ENCODE peak calls at places on chromosomes 11 and 22, in seven cellular contexts. P is AG04450, D is choroid plexus epithelial cell, U is adrenal gland, R is type B pancreatic cell, K is neural crest cell, O is AG09319. N is an unnamed sample.

GRCh38 chr22:32053165-32053755 is 10.2 kb downstream of the SLC5A1 start:
- DNase-seq in K (no peak), O (no peak), U (no peak), P (no peak), D (no peak), R (no peak), N (no peak)

GRCh38 chr11:109641549-109641948 is 219.6 kb downstream of the C11orf87 start:
- DNase-seq in D (peak; percentile 59), P (peak; percentile 1), O (no peak), U (no peak), R (no peak), K (peak; percentile 32), N (peak; percentile 46)

GRCh38 chr11:1736447-1736992 is 13.9 kb downstream of the IFITM10 start:
- DNase-seq in D (no peak), U (peak; percentile 7), R (no peak), K (no peak), O (no peak), P (no peak), N (no peak)

GRCh38 chr11:63986932-63987513 is 785 bp downstream of the OTUB1 start:
- DNase-seq in R (no peak), P (no peak), O (no peak), K (no peak), D (no peak), U (no peak), N (no peak)

GRCh38 chr22:32245042-32245441 is 10.1 kb downstream of the SLC5A4 start:
- DNase-seq in P (no peak), D (no peak), U (no peak), R (no peak), O (no peak), K (no peak), N (no peak)

GRCh38 chr11:75563978-75564552 is 2.0 kb downstream of the SERPINH1 start:
- DNase-seq in R (peak; percentile 79), K (peak; percentile 59), U (peak; percentile 85), D (peak; percentile 93), P (peak; percentile 74), O (no peak), N (peak; percentile 74)

GRCh38 chr11:102994101-102994500 is 38.6 kb upstream of the MMP13 start:
- DNase-seq in K (no peak), R (no peak), U (no peak), O (no peak), D (no peak), P (no peak), N (no peak)

GRCh38 chr22:46070722-46071450 is 79.4 kb upstream of the PPARA start:
- DNase-seq in U (peak; percentile 53), K (no peak), P (no peak), R (no peak), O (no peak), D (peak; percentile 60), N (no peak)

GRCh38 chr11:132114185-132114584 is 743.8 kb downstream of the NTM start:
- DNase-seq in P (no peak), R (no peak), K (peak; percentile 26), U (peak; percentile 42), D (peak; percentile 23), O (no peak), N (peak; percentile 69)

GRCh38 chr11:7057641-7058040 is 31.2 kb upstream of the RBMXL2 start:
- DNase-seq in P (no peak), O (no peak), R (no peak), K (no peak), D (no peak), U (no peak), N (no peak)

GRCh38 chr11:105449100-105449734 is 160.7 kb upstream of the GRIA4 start:
- DNase-seq in D (no peak), U (no peak), O (no peak), K (no peak), R (no peak), P (no peak), N (no peak)

GRCh38 chr11:36041988-36042606 is 98.2 kb downstream of the LDLRAD3 start:
- DNase-seq in P (no peak), K (no peak), U (no peak), R (no peak), D (peak; percentile 48), O (no peak), N (no peak)

GRCh38 chr22:38296372-38296771 is 20.9 kb downstream of the CSNK1E start:
- DNase-seq in D (no peak), P (no peak), K (no peak), R (no peak), U (no peak), O (no peak), N (no peak)

GRCh38 chr11:111796696-111797095 is 30.5 kb upstream of the PPP2R1B start:
- DNase-seq in O (no peak), D (no peak), K (no peak), R (no peak), P (no peak), U (no peak), N (no peak)

GRCh38 chr22:17921871-17922821 is 102.2 kb downstream of the MICAL3 start:
- DNase-seq in K (no peak), R (no peak), D (no peak), P (no peak), O (no peak), U (no peak), N (no peak)

GRCh38 chr22:41915035-41915782 is at the start of gene SHISA8:
- DNase-seq in D (peak; percentile 48), U (peak; percentile 65), P (no peak), K (no peak), R (no peak), O (no peak), N (peak; percentile 64)

GRCh38 chr11:71385091-71385490 is 63.1 kb downstream of the DHCR7 start:
- DNase-seq in R (no peak), D (no peak), P (no peak), U (no peak), O (no peak), K (no peak), N (no peak)

GRCh38 chr22:36585841-36586240 is 56.9 kb upstream of the EIF3D start:
- DNase-seq in O (no peak), U (no peak), P (no peak), K (no peak), D (no peak), R (no peak), N (no peak)

GRCh38 chr11:44002191-44003093 is 45.3 kb upstream of the ACCSL start:
- DNase-seq in D (no peak), R (peak; percentile 52), P (no peak), U (no peak), O (no peak), K (no peak), N (no peak)

GRCh38 chr11:13667245-13667644 is 1.2 kb upstream of the FAR1 start:
- DNase-seq in U (no peak), R (no peak), P (no peak), K (no peak), D (peak; percentile 8), O (no peak), N (no peak)

GRCh38 chr11:13668957-13669521 is 571 bp downstream of the FAR1 start:
- DNase-seq in U (peak; percentile 52), D (peak; percentile 43), K (peak; percentile 19), R (no peak), P (no peak), O (no peak), N (peak; percentile 49)

GRCh38 chr11:13667795-13668101 is 720 bp upstream of the FAR1 start:
- DNase-seq in O (no peak), R (no peak), D (no peak), P (no peak), K (no peak), U (no peak), N (no peak)

GRCh38 chr11:13669544-13670488 is 1.3 kb downstream of the FAR1 start:
- DNase-seq in O (no peak), U (no peak), D (peak; percentile 30), P (no peak), K (no peak), R (no peak), N (no peak)

DNA sequence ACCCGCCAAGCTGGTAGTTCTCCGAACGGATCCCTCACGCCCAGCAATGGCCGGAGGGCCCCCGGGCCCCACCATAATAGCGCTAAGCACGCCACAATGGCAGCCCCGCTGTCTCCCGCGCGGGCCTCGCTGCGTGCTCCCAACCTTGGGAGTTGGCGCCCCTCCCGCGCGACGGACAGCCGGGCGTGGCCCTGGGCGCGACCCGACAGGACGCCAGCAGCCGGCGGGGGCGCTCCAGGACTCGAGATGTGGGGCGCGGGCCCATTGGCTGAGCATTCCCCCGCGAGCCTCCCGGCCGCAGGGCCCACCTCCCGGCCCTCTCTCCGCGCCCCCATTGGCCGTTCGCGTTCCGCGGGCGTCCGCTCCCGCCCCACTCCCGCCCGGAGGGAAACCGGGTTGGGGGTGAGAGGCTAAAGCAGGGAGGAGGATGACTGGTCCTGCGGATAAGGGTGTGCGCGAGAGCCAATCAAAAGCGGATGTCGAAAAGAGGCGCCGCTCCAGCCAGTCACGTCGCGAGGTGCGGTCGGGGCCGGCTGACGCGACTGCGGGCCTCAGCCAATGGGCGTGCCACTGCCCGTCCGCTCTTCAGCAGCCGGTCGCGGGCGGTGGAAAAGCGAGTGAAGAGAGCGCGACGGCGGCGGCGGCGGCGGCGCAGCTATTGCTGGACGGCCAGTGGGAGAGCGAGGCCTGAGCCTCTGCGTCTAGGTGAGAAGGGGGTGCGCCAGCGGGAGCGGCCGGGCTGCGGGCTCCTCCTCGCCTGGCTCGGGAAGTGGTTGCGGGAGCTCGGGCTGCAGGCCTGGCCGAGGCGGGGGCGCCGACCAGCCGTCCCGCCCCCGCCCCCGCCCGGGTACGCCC is at the start of gene FAR1:
- DNase-seq in K (peak; percentile 93), O (peak; percentile 98), U (peak; percentile 98), P (peak; percentile 98), D (peak; percentile 100), R (peak; percentile 99), N (peak; percentile 99)
- TF ChIP-seq CTCF in K (peak; percentile 61), O (peak; percentile 33), U (peak; percentile 67), P (peak; percentile 47), D (peak; percentile 36), R (peak; percentile 70), N (peak; percentile 57)

DNA sequence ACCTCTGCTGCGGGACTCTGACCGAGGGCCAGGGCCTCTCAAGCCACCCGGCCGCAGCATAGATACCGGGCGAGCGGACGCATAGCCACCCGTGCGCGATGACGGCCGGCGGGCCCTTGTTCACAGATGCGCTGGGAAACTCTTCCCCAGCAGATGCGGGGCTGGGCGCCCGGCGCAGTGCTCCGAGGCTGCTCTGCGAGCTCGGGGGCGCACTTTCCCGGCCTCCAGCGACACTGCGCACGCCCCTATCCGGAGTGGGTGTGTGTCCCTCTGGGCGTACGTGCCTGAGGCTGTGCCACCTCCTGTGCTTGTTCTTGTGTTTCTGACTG is 104.7 kb upstream of the E2F8 start:
- DNase-seq in K (peak; percentile 46), P (no peak), D (no peak), U (no peak), O (no peak), R (no peak), N (peak; percentile 23)
- TF ChIP-seq CTCF in K (no peak), P (no peak), D (no peak), U (no peak), O (no peak), R (no peak), N (no peak)

DNA sequence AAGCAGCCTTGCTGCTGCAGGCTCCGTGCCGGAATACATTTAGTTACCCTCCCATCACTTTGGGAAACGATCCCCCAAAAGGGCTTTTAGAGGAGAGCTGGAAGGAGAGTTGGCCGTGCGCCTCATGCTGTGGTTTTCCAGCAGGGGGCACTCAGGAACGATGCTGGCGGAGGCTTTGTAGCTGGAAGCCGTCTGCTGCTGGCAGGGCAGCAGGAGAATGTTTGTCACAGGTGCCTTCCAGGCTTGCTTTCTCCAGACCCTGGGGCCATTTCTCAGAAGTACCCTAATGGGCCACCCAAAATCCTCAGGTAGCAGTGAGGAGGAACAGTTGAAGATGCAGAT is 30.0 kb upstream of the CABP7 start:
- DNase-seq in U (peak; percentile 71), O (no peak), K (peak; percentile 73), P (peak; percentile 16), R (no peak), D (peak; percentile 71), N (peak; percentile 77)
- TF ChIP-seq CTCF in U (peak; percentile 69), O (peak; percentile 84), K (peak; percentile 77), P (peak; percentile 90), R (peak; percentile 86), D (peak; percentile 95), N (peak; percentile 40)

GRCh38 chr11:69892237-69892985 is 73.2 kb upstream of the FGF3 start:
- DNase-seq in R (no peak), K (no peak), U (no peak), D (no peak), O (no peak), P (no peak), N (peak; percentile 53)
- TF ChIP-seq CTCF in R (peak; percentile 34), K (peak; percentile 17), U (no peak), D (peak; percentile 39), O (no peak), P (peak; percentile 28), N (no peak)